ENCODE peak calls at places on chromosomes 12 and 14, in nine cellular contexts. D, F, Z, H, G, K, X, M and A are unnamed samples.

GRCh38 chr12:93197067-93197593 is 180.6 kb upstream of the NUDT4 start:
- DNase-seq in D (no peak), F (no peak), Z (no peak), H (no peak), G (no peak), K (no peak), X (no peak), M (peak), A (no peak)

GRCh38 chr14:101186544-101186943 is 283.0 kb upstream of the RTL1 start:
- DNase-seq in D (no peak), F (no peak), Z (no peak), H (no peak), G (no peak), K (no peak), X (no peak), M (no peak), A (no peak)

GRCh38 chr14:94031161-94031875 is 5.2 kb downstream of the OTUB2 start:
- DNase-seq in D (no peak), F (no peak), Z (no peak), H (no peak), G (no peak), K (no peak), X (no peak), M (no peak), A (no peak)

GRCh38 chr12:48795550-48796455 is 6.9 kb upstream of the ADCY6 start:
- DNase-seq in D (peak), F (peak), Z (peak), H (no peak), G (peak), K (peak), X (peak), M (peak), A (peak)

GRCh38 chr14:23182372-23183014 is 967 bp downstream of the SLC7A8 start:
- DNase-seq in D (peak), F (no peak), Z (peak), H (peak), G (no peak), K (no peak), X (peak), M (peak), A (peak)

GRCh38 chr14:69682607-69683263 is 71.3 kb downstream of the SUSD6 start:
- DNase-seq in D (no peak), F (no peak), Z (no peak), H (no peak), G (no peak), K (no peak), X (no peak), M (peak), A (no peak)

GRCh38 chr12:5043589-5044419 is at the start of gene KCNA5:
- DNase-seq in D (peak), F (no peak), Z (no peak), H (no peak), G (no peak), K (no peak), X (no peak), M (no peak), A (no peak)

GRCh38 chr12:127785535-127785934 is 481.4 kb upstream of the TMEM132C start:
- DNase-seq in D (peak), F (no peak), Z (no peak), H (no peak), G (peak), K (peak), X (no peak), M (peak), A (no peak)

GRCh38 chr12:52379536-52379935 is 5.9 kb downstream of the KRT84 start:
- DNase-seq in D (no peak), F (no peak), Z (no peak), H (no peak), G (no peak), K (no peak), X (no peak), M (no peak), A (no peak)

GRCh38 chr12:57864811-57865751 is 18.6 kb upstream of the CTDSP2 start:
- DNase-seq in D (peak), F (no peak), Z (peak), H (peak), G (peak), K (peak), X (peak), M (peak), A (peak)

GRCh38 chr12:90069711-90070110 is 361.1 kb upstream of the ATP2B1 start:
- DNase-seq in D (no peak), F (no peak), Z (no peak), H (no peak), G (no peak), K (no peak), X (no peak), M (no peak), A (no peak)

GRCh38 chr12:92047058-92047826 is 98.4 kb downstream of the BTG1 start:
- DNase-seq in D (no peak), F (no peak), Z (no peak), H (no peak), G (no peak), K (no peak), X (no peak), M (no peak), A (no peak)

GRCh38 chr12:121005346-121005815 is 10.9 kb downstream of the C12orf43 start:
- DNase-seq in D (peak), F (peak), Z (peak), H (peak), G (peak), K (no peak), X (peak), M (peak), A (peak)

GRCh38 chr12:50090391-50090790 is 5.2 kb downstream of the SMARCD1 start:
- DNase-seq in D (no peak), F (no peak), Z (no peak), H (no peak), G (no peak), K (no peak), X (no peak), M (no peak), A (no peak)

GRCh38 chr14:67610491-67610890 is 9.2 kb upstream of the ARG2 start:
- DNase-seq in D (no peak), F (no peak), Z (no peak), H (no peak), G (no peak), K (no peak), X (no peak), M (no peak), A (no peak)

GRCh38 chr12:93018610-93019009 is 89.5 kb upstream of the EEA1 start:
- DNase-seq in D (no peak), F (no peak), Z (no peak), H (no peak), G (no peak), K (no peak), X (peak), M (no peak), A (no peak)

GRCh38 chr14:72613975-72614319 is 280.0 kb downstream of the DPF3 start:
- DNase-seq in D (no peak), F (no peak), Z (no peak), H (no peak), G (no peak), K (no peak), X (peak), M (no peak), A (no peak)

GRCh38 chr14:94423465-94424056 is 29.0 kb downstream of the SERPINA11 start:
- DNase-seq in D (peak), F (peak), Z (no peak), H (peak), G (peak), K (peak), X (peak), M (peak), A (peak)

GRCh38 chr14:61696753-61697318 is 1.5 kb downstream of the HIF1A start:
- DNase-seq in D (no peak), F (no peak), Z (no peak), H (no peak), G (peak), K (no peak), X (no peak), M (no peak), A (peak)

GRCh38 chr12:6606331-6607131 is 648 bp downstream of the CHD4 start:
- DNase-seq in D (peak), F (peak), Z (peak), H (peak), G (peak), K (no peak), X (peak), M (peak), A (no peak)

GRCh38 chr14:36874396-36875138 is 212.9 kb downstream of the PAX9 start:
- DNase-seq in D (no peak), F (no peak), Z (no peak), H (no peak), G (no peak), K (no peak), X (no peak), M (peak), A (no peak)

GRCh38 chr12:130013771-130014484 is 110.1 kb upstream of the TMEM132D start:
- DNase-seq in D (peak), F (peak), Z (no peak), H (peak), G (peak), K (no peak), X (peak), M (peak), A (peak)

GRCh38 chr12:108477055-108477880 is 37.8 kb upstream of the FICD start:
- DNase-seq in D (no peak), F (no peak), Z (no peak), H (no peak), G (no peak), K (no peak), X (no peak), M (no peak), A (no peak)

GRCh38 chr12:51883998-51884675 is 3.8 kb upstream of the ANKRD33 start:
- DNase-seq in D (no peak), F (no peak), Z (no peak), H (no peak), G (no peak), K (no peak), X (no peak), M (no peak), A (no peak)

GRCh38 chr12:7638764-7639570 is 26.7 kb downstream of the APOBEC1 start:
- DNase-seq in D (peak), F (peak), Z (peak), H (peak), G (peak), K (peak), X (peak), M (peak), A (peak)

GRCh38 chr12:89817501-89818226 is 109.0 kb upstream of the ATP2B1 start:
- DNase-seq in D (no peak), F (no peak), Z (no peak), H (no peak), G (no peak), K (no peak), X (no peak), M (peak), A (no peak)

GRCh38 chr12:90627180-90627896 is 327.6 kb downstream of the CCER1 start:
- DNase-seq in D (no peak), F (no peak), Z (no peak), H (no peak), G (peak), K (no peak), X (no peak), M (peak), A (no peak)

GRCh38 chr14:50011242-50011641 is 105.1 kb downstream of the VCPKMT start:
- DNase-seq in D (no peak), F (no peak), Z (no peak), H (no peak), G (no peak), K (no peak), X (no peak), M (no peak), A (no peak)

GRCh38 chr12:69982081-69982480 is 157.1 kb downstream of the MYRFL start:
- DNase-seq in D (no peak), F (no peak), Z (no peak), H (no peak), G (no peak), K (no peak), X (no peak), M (no peak), A (no peak)

GRCh38 chr14:81485372-81485771 is 48.3 kb downstream of the SEL1L start:
- DNase-seq in D (no peak), F (no peak), Z (no peak), H (no peak), G (no peak), K (no peak), X (no peak), M (no peak), A (no peak)

GRCh38 chr12:132094269-132094891 is 49.7 kb downstream of the DDX51 start:
- DNase-seq in D (no peak), F (no peak), Z (no peak), H (no peak), G (no peak), K (no peak), X (no peak), M (no peak), A (no peak)

GRCh38 chr12:68745376-68745903 is 536 bp upstream of the SLC35E3 start:
- DNase-seq in D (no peak), F (no peak), Z (no peak), H (no peak), G (peak), K (no peak), X (no peak), M (no peak), A (no peak)

GRCh38 chr12:21773263-21773741 is 1.2 kb downstream of the KCNJ8 start:
- DNase-seq in D (peak), F (peak), Z (peak), H (no peak), G (no peak), K (no peak), X (peak), M (peak), A (no peak)

GRCh38 chr12:105487961-105488360 is 157.5 kb downstream of the C12orf75 start:
- DNase-seq in D (no peak), F (no peak), Z (no peak), H (no peak), G (no peak), K (no peak), X (no peak), M (no peak), A (no peak)

GRCh38 chr12:3912863-3913262 is 39.7 kb upstream of the PARP11 start:
- DNase-seq in D (no peak), F (no peak), Z (no peak), H (no peak), G (no peak), K (no peak), X (no peak), M (no peak), A (no peak)